ENCODE peak calls at places on chromosomes 11 and 22, in eight cellular contexts. L is HCT116, V is HepG2, U is vagina, A is transverse colon, C is GM12891, W is stomach, J is GM12878. H is an unnamed sample.

GRCh38 chr22:50507421-50507990 is at the start of gene LMF2:
- DNase-seq in J (no peak), W (peak; percentile 94), C (peak; percentile 99), V (peak; percentile 56), U (no peak), A (peak; percentile 95), L (no peak), H (peak; percentile 98)

GRCh38 chr11:32094931-32095330 is 4.1 kb downstream of the RCN1 start:
- DNase-seq in L (no peak), U (no peak), C (no peak), W (no peak), J (no peak), V (no peak), A (no peak), H (no peak)

GRCh38 chr11:57490456-57491248 is 24.9 kb downstream of the SLC43A1 start:
- DNase-seq in W (no peak), V (no peak), L (no peak), A (no peak), J (no peak), U (no peak), C (no peak), H (no peak)

GRCh38 chr11:102643941-102644340 is 18.8 kb upstream of the MMP20 start:
- DNase-seq in W (no peak), C (no peak), A (no peak), U (no peak), J (no peak), L (no peak), V (no peak), H (no peak)

GRCh38 chr22:29306830-29307657 is 594 bp downstream of the GAS2L1 start:
- DNase-seq in U (no peak), J (no peak), W (peak; percentile 83), A (peak; percentile 85), C (peak; percentile 59), L (no peak), V (peak; percentile 39), H (peak; percentile 37)

GRCh38 chr11:2089536-2090165 is 49.5 kb downstream of the IGF2 start:
- DNase-seq in V (peak; percentile 54), J (no peak), A (no peak), W (peak; percentile 24), C (peak; percentile 59), L (peak; percentile 73), U (peak; percentile 70), H (no peak)

GRCh38 chr11:46369458-46370152 is 11.9 kb upstream of the MDK start:
- DNase-seq in J (no peak), U (no peak), V (peak; percentile 70), W (peak; percentile 67), L (peak; percentile 48), A (peak; percentile 47), C (peak; percentile 82), H (no peak)

GRCh38 chr11:11760838-11761237 is 80.9 kb upstream of the USP47 start:
- DNase-seq in U (no peak), A (no peak), W (no peak), J (no peak), C (no peak), L (no peak), V (no peak), H (no peak)

GRCh38 chr11:8022876-8023275 is 35.7 kb downstream of the EIF3F start:
- DNase-seq in A (no peak), W (no peak), V (no peak), U (peak; percentile 65), J (no peak), C (no peak), L (no peak), H (no peak)

GRCh38 chr11:117144477-117145392 is 648 bp downstream of the PAFAH1B2 start:
- DNase-seq in V (peak; percentile 64), U (no peak), C (peak; percentile 46), A (peak; percentile 61), W (peak; percentile 57), J (no peak), L (no peak), H (peak; percentile 58)

GRCh38 chr11:86511086-86511551 is 136.4 kb downstream of the CCDC81 start:
- DNase-seq in J (peak; percentile 27), C (no peak), W (no peak), U (no peak), L (no peak), V (no peak), A (no peak), H (no peak)

GRCh38 chr11:47565340-47566165 is at the start of gene PTPMT1:
- DNase-seq in U (no peak), V (peak; percentile 68), W (peak; percentile 77), L (peak; percentile 40), C (peak; percentile 74), J (no peak), A (peak; percentile 81), H (peak; percentile 66)

GRCh38 chr11:2366271-2366670 is 10.8 kb upstream of the CD81 start:
- DNase-seq in L (no peak), C (no peak), J (no peak), A (no peak), W (no peak), V (no peak), U (no peak), H (no peak)

GRCh38 chr11:23947883-23948282 is 549.0 kb upstream of the LUZP2 start:
- DNase-seq in C (no peak), V (no peak), A (no peak), W (no peak), U (no peak), L (no peak), J (no peak), H (no peak)

GRCh38 chr22:29617922-29618629 is 14.6 kb downstream of the NF2 start:
- DNase-seq in J (no peak), C (no peak), W (no peak), U (no peak), V (no peak), L (peak; percentile 71), A (no peak), H (no peak)

GRCh38 chr11:122598971-122599370 is 56.6 kb upstream of the UBASH3B start:
- DNase-seq in W (no peak), V (no peak), U (no peak), J (no peak), A (no peak), C (no peak), L (no peak), H (no peak)

GRCh38 chr22:28594784-28595324 is 84.8 kb downstream of the TTC28 start:
- DNase-seq in L (peak; percentile 35), J (no peak), U (no peak), C (peak; percentile 11), A (no peak), V (peak; percentile 54), W (no peak), H (no peak)

GRCh38 chr11:62880803-62881578 is at the start of gene SLC3A2:
- DNase-seq in A (peak; percentile 94), V (peak; percentile 74), U (peak; percentile 97), L (peak; percentile 68), J (peak; percentile 47), W (peak; percentile 92), C (peak; percentile 78), H (peak; percentile 81)

GRCh38 chr11:20276661-20277000 is 86.9 kb upstream of the HTATIP2 start:
- DNase-seq in V (no peak), C (no peak), L (no peak), W (no peak), U (no peak), A (no peak), J (no peak), H (no peak)

GRCh38 chr11:9906043-9906791 is 242.3 kb downstream of the SWAP70 start:
- DNase-seq in A (no peak), V (peak; percentile 56), J (no peak), U (no peak), L (peak; percentile 67), W (no peak), C (no peak), H (no peak)
- TF ChIP-seq POLR2AphosphoS5 in A (no peak), V (no peak), J (no peak), U (no peak), L (no peak), W (no peak), C (no peak), H (no peak)

GRCh38 chr11:66359662-66360087 is 11.9 kb downstream of the SLC29A2 start:
- DNase-seq in L (no peak), A (no peak), C (no peak), U (no peak), J (no peak), V (no peak), W (no peak), H (peak; percentile 4)

GRCh38 chr11:66361502-66361941 is 10.0 kb downstream of the SLC29A2 start:
- DNase-seq in A (no peak), U (no peak), J (no peak), W (no peak), C (no peak), V (no peak), L (no peak), H (peak; percentile 9)

GRCh38 chr11:66363187-66363601 is 8.4 kb downstream of the SLC29A2 start:
- DNase-seq in U (no peak), V (no peak), C (no peak), L (no peak), J (no peak), A (no peak), W (peak; percentile 34), H (peak; percentile 4)

GRCh38 chr11:66362481-66363147 is 8.9 kb downstream of the SLC29A2 start:
- DNase-seq in L (no peak), U (no peak), W (no peak), V (no peak), C (no peak), J (no peak), A (no peak), H (peak; percentile 9)

GRCh38 chr11:66360406-66361073 is 11.0 kb downstream of the SLC29A2 start:
- DNase-seq in U (no peak), J (no peak), V (no peak), L (no peak), C (no peak), W (no peak), A (no peak), H (peak; percentile 4)
- TF ChIP-seq POLR2A in U (no peak), J (no peak), V (no peak), L (no peak), C (no peak), W (no peak), A (no peak), H (no peak)

DNA sequence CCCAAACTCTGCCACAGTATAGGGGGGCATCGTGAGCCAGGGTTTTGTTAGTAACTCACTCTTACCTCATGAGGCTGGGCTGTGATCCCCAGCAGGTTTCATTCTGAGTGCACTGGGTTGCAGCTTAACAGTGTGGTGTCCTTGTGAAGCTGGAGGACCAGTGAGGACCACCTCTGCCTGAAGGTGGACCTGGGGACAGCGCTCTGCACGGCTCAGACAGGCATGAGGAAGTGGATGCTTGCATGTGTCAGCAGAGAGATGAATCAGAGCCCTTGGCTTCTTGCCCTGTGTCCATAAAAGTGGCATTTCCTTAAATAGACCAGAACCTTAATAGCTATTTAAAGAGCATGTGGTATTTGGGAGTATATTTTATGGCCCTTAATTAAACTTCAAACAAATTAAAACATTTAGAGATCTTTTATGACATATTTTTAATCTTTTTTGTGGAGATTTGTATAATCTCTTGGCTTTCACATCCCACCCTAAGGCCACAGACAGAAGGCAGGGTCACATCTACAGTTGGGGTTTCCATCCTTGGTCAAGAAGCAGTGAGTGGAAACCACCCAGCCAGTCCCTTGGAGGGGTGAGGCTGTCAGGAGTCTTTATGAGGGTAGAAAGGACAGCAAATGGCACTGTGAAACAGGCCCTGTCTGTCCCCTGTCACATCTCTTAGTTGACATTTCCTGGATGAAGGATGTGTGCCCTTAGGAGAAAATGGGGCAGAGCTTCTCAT is 24.8 kb upstream of the ADORA2A start:
- DNase-seq in A (peak; percentile 92), J (peak; percentile 33), W (peak; percentile 75), C (no peak), V (peak; percentile 24), L (peak; percentile 82), U (no peak), H (no peak)
- TF ChIP-seq POLR2AphosphoS5 in A (peak; percentile 90), J (no peak), W (peak; percentile 26), C (no peak), V (no peak), L (peak; percentile 51), U (peak; percentile 88), H (peak; percentile 41)

GRCh38 chr11:59616396-59616982 is 915 bp upstream of the OSBP start:
- DNase-seq in U (no peak), L (no peak), A (no peak), C (no peak), V (peak; percentile 6), W (no peak), J (no peak), H (no peak)
- TF ChIP-seq POLR2A in U (no peak), L (peak; percentile 39), A (peak; percentile 49), C (peak; percentile 82), V (peak; percentile 72), W (no peak), J (peak; percentile 61), H (no peak)